ENCODE peak calls at places on chromosomes 11 and 22, in ten cellular contexts. F is prostate gland, M is ovary, N is A549, I is uterus, K is heart left ventricle, W is IMR-90, P is GM12878, A is stomach, T is Peyer's patch. S is an unnamed sample.

GRCh38 chr11:105870521-105871113 is 151.4 kb downstream of the MSANTD4 start:
- DNase-seq in F (no peak), M (no peak), N (no peak), I (no peak), K (no peak), W (no peak), P (no peak), A (no peak), T (no peak), S (no peak)

GRCh38 chr11:109695696-109696095 is 273.7 kb downstream of the C11orf87 start:
- DNase-seq in F (no peak), M (no peak), N (no peak), I (no peak), K (no peak), W (peak; percentile 10), P (no peak), A (no peak), T (no peak), S (no peak)

GRCh38 chr11:116882386-116882785 is 45.0 kb upstream of the APOA1 start:
- DNase-seq in F (no peak), M (no peak), N (no peak), I (no peak), K (no peak), W (peak; percentile 93), P (no peak), A (no peak), T (no peak), S (no peak)

GRCh38 chr22:32765117-32765618 is 36.3 kb upstream of the TIMP3 start:
- DNase-seq in F (no peak), M (no peak), N (no peak), I (no peak), K (no peak), W (no peak), P (no peak), A (no peak), T (no peak), S (no peak)

GRCh38 chr22:49076300-49077035 is 751.2 kb downstream of the BRD1 start:
- DNase-seq in F (no peak), M (no peak), N (no peak), I (no peak), K (no peak), W (no peak), P (no peak), A (no peak), T (no peak), S (no peak)

GRCh38 chr11:120249279-120250022 is 9.5 kb downstream of the POU2F3 start:
- DNase-seq in F (no peak), M (no peak), N (no peak), I (no peak), K (no peak), W (no peak), P (peak; percentile 66), A (no peak), T (no peak), S (no peak)

GRCh38 chr11:75031224-75031753 is 42.6 kb downstream of the NEU3 start:
- DNase-seq in F (no peak), M (no peak), N (no peak), I (no peak), K (peak; percentile 36), W (peak; percentile 97), P (no peak), A (no peak), T (no peak), S (peak; percentile 65)

GRCh38 chr11:49316180-49316579 is 107.8 kb upstream of the FOLH1 start:
- DNase-seq in F (no peak), M (no peak), N (no peak), I (no peak), K (no peak), W (no peak), P (no peak), A (no peak), T (no peak), S (no peak)

DNA sequence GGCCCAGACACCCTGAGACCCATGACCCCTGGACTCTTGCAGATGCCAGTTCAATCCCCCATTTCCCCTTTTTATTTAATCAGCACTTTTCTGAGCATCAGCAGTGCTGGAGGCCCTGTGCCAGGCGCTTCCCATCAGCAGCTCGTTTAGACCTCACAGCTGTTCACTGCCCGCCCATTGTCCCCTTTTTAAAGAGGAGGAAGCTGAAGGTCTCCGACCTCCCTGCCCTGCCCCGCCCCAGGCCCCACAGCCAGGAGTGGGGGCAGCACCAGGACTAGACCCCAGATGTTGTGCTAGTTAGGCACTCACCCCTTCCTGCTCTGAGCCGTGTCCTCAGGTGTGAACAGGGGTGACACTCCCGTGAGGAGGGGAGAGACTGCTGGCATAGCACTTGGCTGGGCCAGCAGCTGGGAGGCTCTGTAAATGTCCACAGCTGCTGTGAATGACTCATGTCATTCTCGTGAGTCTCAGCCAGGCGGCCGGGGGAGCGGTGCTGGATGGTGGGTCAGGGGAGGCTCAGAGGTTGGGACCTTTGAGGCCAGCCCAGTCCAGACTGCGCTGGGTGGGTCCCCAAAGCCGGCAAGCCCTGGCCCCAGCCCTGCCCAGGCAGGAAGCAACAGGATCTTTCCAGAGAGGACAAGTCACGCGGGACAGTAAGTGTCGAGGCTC is 19.9 kb downstream of the EMID1 start:
- DNase-seq in F (no peak), M (peak; percentile 53), N (no peak), I (peak; percentile 29), K (peak; percentile 62), W (peak; percentile 42), P (no peak), A (no peak), T (peak; percentile 34), S (peak; percentile 66)
- TF ChIP-seq POLR2A in F (no peak), M (no peak), N (no peak), I (peak; percentile 11), K (no peak), W (no peak), P (peak; percentile 12), A (no peak), T (no peak), S (no peak)

GRCh38 chr11:118532852-118533768 is 2.1 kb downstream of the TMEM25 start:
- DNase-seq in F (no peak), M (no peak), N (no peak), I (no peak), K (no peak), W (no peak), P (no peak), A (no peak), T (no peak), S (no peak)

GRCh38 chr11:118531597-118532084 is 649 bp downstream of the TMEM25 start:
- DNase-seq in F (no peak), M (no peak), N (no peak), I (no peak), K (no peak), W (no peak), P (no peak), A (no peak), T (peak; percentile 71), S (no peak)

GRCh38 chr11:118530180-118530682 is 761 bp upstream of the TMEM25 start:
- DNase-seq in F (peak; percentile 32), M (no peak), N (no peak), I (no peak), K (no peak), W (peak; percentile 5), P (no peak), A (peak; percentile 37), T (peak; percentile 87), S (peak; percentile 31)

GRCh38 chr11:118530683-118531596 is at the start of gene TMEM25:
- DNase-seq in F (peak; percentile 69), M (peak; percentile 74), N (no peak), I (peak; percentile 75), K (peak; percentile 69), W (peak; percentile 32), P (no peak), A (peak; percentile 70), T (peak; percentile 84), S (peak; percentile 88)

DNA sequence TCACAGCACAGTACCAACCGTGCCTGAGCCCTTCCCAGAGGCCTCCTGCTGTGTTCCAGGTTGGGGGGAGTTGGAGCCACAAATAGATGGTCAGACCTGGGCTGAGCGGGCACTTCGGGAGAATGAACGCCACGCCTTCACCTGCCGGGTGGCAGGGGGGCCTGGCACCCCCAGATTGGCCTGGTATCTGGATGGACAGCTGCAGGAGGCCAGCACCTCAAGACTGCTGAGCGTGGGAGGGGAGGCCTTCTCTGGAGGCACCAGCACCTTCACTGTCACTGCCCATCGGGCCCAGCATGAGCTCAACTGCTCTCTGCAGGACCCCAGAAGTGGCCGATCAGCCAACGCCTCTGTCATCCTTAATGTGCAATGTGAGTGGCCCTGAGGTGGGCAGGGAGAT is 1.1 kb downstream of the TMEM25 start:
- DNase-seq in F (no peak), M (no peak), N (no peak), I (no peak), K (no peak), W (no peak), P (no peak), A (no peak), T (no peak), S (no peak)
- H3K4me3 ChIP-seq in F (peak overlapping the region; percentile 84), M (no peak overlapping the region), N (no peak overlapping the region), I (no peak overlapping the region), K (no peak overlapping the region), W (peak overlapping the region; percentile 92), P (no peak overlapping the region), A (peak overlapping the region; percentile 80), T (no peak overlapping the region), S (no peak overlapping the region)

DNA sequence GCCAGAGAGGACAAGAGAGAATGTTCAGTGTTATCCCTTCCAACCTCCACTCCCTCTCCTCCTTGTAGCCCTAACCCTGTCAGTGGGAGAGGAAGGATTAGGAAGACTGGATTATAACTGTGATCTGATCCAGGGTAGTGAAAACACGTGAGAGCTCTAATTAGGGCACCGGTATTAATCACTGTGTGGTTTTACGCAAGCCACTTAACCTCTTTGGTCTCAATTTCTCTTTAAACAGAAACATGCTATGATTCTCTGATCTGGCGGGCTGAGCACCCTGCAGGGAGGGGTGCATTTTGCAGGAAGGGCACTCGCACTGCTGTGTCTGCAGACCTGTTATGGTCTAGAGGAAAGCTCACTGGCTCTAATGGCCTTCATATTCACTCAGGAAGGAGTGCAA is 11.5 kb downstream of the RPL27A start:
- DNase-seq in F (no peak), M (no peak), N (no peak), I (no peak), K (no peak), W (no peak), P (no peak), A (no peak), T (no peak), S (no peak)
- TF ChIP-seq POLR2A in F (no peak), M (no peak), N (no peak), I (no peak), K (no peak), W (peak; percentile 3), P (no peak), A (no peak), T (no peak), S (no peak)

DNA sequence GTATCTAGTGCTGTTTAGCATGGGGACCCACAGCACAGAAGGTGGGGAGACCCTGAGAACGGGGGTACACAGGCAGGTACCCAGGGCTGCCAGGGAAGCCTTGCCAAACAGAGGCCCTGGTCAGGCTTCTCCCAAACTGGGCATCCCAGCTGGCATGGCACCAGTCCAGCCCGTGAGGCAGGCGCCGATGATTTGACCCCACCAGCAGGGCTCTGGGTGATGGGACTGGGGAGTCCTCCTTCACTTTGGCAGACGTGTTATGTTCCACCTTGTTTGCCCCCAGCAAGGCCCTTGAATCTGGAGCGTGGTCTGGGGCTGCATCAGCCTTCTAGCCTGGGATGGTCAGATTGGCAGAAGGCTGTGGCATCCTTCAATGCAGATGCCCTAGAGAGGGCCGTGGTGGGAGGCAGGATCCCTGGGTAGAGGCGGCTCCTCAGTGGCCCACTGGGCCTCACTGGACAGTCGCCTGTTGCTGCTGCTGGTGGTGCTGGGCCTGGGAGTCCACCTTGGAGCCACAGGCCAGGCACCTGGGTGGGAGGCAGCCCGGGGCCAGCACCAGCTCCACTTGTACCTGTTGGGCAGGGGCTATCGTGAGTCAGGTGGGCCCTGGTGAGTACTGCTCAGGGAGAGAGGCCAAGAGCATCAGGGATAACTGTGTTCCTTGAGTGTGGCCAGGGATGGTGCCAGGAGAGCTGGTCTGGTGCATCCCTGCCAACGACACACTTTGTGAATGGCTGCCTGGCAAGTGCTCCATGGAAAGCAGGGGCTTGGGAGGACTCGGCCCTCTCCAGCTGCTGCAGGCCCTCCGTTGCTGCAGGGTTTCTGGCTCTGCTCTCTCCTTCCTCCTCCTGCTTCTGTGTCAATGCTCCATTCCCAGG is 3.3 kb downstream of the ADORA2A start:
- DNase-seq in F (no peak), M (no peak), N (no peak), I (no peak), K (peak; percentile 24), W (no peak), P (no peak), A (no peak), T (peak; percentile 46), S (no peak)
- H3K4me3 ChIP-seq in F (no peak overlapping the region), M (no peak overlapping the region), N (no peak overlapping the region), I (no peak overlapping the region), K (no peak overlapping the region), W (no peak overlapping the region), P (peak overlapping the region; percentile 60), A (no peak overlapping the region), T (no peak overlapping the region), S (no peak overlapping the region)

S was measured in testis.